ENCODE peak calls at places on chromosomes 2 and 18, in four cellular contexts. Q, P, S and U are unnamed samples.
A peak's percentile ranks its signal among the peaks of the same experiment; 100 is the strongest.

GRCh38 chr2:127371037-127371436 is 16.7 kb downstream of the MAP3K2 start:
- DNase-seq in Q (no peak), P (no peak), S (peak; percentile 47), U (no peak)

GRCh38 chr2:15582645-15583340 is 8.9 kb upstream of the DDX1 start:
- DNase-seq in Q (no peak), P (no peak), S (no peak), U (no peak)

GRCh38 chr18:55517055-55517454 is 70.9 kb downstream of the TCF4 start:
- DNase-seq in Q (no peak), P (no peak), S (no peak), U (no peak)

GRCh38 chr2:189960346-189960745 is 102.2 kb downstream of the MSTN start:
- DNase-seq in Q (no peak), P (no peak), S (no peak), U (no peak)

GRCh38 chr2:199223791-199224190 is 233.9 kb downstream of the SATB2 start:
- DNase-seq in Q (no peak), P (no peak), S (no peak), U (no peak)

GRCh38 chr2:209311948-209312347 is 111.9 kb upstream of the MAP2 start:
- DNase-seq in Q (no peak), P (no peak), S (no peak), U (no peak)

GRCh38 chr2:95279435-95280035 is 5.3 kb downstream of the PROM2 start:
- DNase-seq in Q (no peak), P (no peak), S (no peak), U (no peak)

GRCh38 chr2:184596819-184597411 is 1.4 kb upstream of the ZNF804A start:
- DNase-seq in Q (no peak), P (no peak), S (peak; percentile 48), U (no peak)

GRCh38 chr2:52465267-52465666 is 1302.3 kb upstream of the CHAC2 start:
- DNase-seq in Q (no peak), P (no peak), S (no peak), U (no peak)

GRCh38 chr18:44852818-44853217 is 172.1 kb downstream of the SETBP1 start:
- DNase-seq in Q (no peak), P (no peak), S (no peak), U (no peak)

GRCh38 chr2:132255714-132256113 is 94.0 kb upstream of the ANKRD30BL start:
- DNase-seq in Q (no peak), P (no peak), S (no peak), U (no peak)

GRCh38 chr2:206150631-206151030 is 8.6 kb downstream of the NDUFS1 start:
- DNase-seq in Q (no peak), P (no peak), S (no peak), U (no peak)

GRCh38 chr18:56458770-56459450 is 179.5 kb downstream of the TXNL1 start:
- DNase-seq in Q (no peak), P (no peak), S (no peak), U (no peak)

GRCh38 chr18:35497006-35497333 is 790 bp downstream of the INO80C start:
- DNase-seq in Q (no peak), P (peak; percentile 59), S (no peak), U (no peak)

GRCh38 chr2:54899576-54900200 is 150.6 kb downstream of the RTN4 start:
- DNase-seq in Q (no peak), P (no peak), S (peak; percentile 33), U (no peak)
- TF ChIP-seq POLR2AphosphoS5 in Q (no peak), P (peak; percentile 43), S (no peak), U (no peak)

GRCh38 chr2:119308793-119309330 is 57.8 kb downstream of the C2orf76 start:
- DNase-seq in Q (no peak), P (no peak), S (no peak), U (no peak)
- H3K27ac ChIP-seq in Q (no peak overlapping the region), P (no peak overlapping the region), S (no peak overlapping the region), U (no peak overlapping the region)

DNA sequence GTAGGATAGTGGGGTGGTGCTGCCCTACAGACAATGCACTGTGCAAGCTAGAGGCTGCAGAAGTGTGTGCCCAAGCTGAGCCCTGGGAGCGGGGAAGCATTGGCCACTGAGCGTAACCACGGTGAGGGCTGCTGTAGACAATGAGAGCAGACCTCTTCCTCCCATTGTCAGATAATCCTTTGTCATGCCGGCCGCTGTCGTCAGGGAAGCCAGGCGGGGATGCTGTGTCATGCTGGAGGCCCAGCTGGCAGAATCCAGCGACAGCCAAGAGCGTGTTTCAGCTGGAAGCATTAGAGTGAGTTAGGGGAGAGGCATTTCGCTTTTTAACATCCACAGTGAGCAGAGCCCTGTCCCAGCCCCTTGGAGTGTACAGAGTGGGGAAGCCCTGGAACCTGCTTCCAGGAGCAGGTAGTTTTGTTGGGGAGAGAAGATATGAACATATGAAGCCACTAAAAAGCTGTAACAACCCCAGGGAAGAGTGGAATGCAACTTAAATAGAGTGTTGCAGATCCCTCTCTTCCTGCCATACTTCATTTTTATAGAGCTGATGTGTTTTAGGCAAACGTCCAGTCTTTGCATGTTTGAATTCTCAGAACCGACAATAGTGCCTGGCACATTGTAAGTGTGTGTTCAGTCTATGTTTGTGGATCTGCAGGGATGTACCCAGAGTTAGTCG is 7.0 kb downstream of the CTIF start:
- DNase-seq in Q (peak; percentile 31), P (peak; percentile 40), S (peak; percentile 91), U (peak; percentile 76)
- H3K4me1 ChIP-seq in Q (peaks cover 21% of the 10 kb centered on the region), P (peaks cover 46% of the 10 kb centered on the region), S (peaks cover 70% of the 10 kb centered on the region), U (peaks cover 60% of the 10 kb centered on the region)

GRCh38 chr2:72915076-72915906 is 2.0 kb upstream of the EMX1 start:
- DNase-seq in Q (peak; percentile 23), P (no peak), S (peak; percentile 47), U (peak; percentile 44)

GRCh38 chr2:72916743-72917137 is 579 bp upstream of the EMX1 start:
- DNase-seq in Q (no peak), P (no peak), S (peak; percentile 45), U (peak; percentile 55)

GRCh38 chr2:72917875-72918660 is 749 bp downstream of the EMX1 start:
- DNase-seq in Q (peak; percentile 24), P (no peak), S (peak; percentile 65), U (no peak)

GRCh38 chr2:72915907-72916742 is 1.2 kb upstream of the EMX1 start:
- DNase-seq in Q (peak; percentile 74), P (peak; percentile 76), S (peak; percentile 92), U (peak; percentile 61)

DNA sequence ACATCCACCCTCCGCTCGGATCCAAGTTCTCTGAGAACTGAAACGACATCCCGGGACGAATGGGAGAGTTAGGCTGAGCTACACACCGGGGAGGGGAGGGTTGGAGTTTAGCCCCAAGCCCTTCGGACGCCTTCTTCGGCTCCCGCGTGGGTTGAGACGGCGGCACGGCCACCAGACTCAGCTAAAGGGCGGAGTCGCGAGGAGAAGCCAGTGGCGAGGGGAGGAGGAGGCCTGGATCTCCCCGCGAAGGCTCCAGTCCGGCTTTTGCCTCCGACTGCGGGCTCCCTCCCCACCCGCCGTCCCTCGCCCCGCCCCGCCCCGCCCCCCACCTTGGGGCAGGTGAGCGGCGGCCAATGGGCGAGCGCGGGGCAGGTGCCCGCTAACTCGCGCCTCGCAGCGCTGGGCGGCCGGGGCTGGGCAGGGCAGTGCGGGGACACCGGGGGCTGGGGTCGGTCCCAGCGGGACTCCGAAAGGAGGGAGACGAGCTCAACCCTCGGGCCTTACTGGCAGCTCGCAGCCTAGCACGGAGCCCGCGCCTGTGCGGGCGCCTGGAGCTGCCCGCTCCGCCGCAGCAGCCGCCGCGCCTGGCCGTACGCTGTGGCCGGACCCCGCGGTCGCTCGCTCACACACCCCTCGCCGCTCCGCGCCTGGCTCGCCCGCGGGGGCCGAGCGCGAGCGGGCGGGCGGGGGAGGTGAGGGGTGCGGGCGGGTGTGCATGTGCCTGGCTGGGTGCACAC is at the start of gene EMX1:
- DNase-seq in Q (peak; percentile 83), P (peak; percentile 84), S (peak; percentile 91), U (peak; percentile 61)
- TF ChIP-seq POLR2AphosphoS5 in Q (no peak), P (no peak), S (no peak), U (no peak)

DNA sequence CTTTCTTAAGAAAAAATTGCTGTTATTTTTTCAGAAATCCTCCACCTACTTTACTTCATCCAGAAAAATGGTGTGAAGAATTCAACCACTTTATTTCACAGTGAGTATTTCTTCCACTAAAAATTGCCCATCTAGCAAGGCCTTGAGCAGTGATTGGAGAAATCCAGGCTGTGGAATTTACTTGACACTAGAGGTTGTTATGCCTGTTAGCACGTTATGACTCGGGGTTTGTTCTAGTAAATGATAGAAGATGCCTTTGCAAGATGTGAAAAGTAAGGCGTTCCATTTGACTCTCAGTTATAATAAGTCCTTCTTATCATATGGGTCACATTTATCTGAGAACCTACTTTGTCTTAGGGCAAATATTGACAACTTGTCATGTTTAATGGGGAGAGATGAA is 157.4 kb downstream of the MYO3B start:
- DNase-seq in Q (no peak), P (no peak), S (no peak), U (no peak)
- H3K27ac ChIP-seq in Q (no peak overlapping the region), P (no peak overlapping the region), S (no peak overlapping the region), U (no peak overlapping the region)

GRCh38 chr2:30157616-30158015 is 10.8 kb downstream of the YPEL5 start:
- DNase-seq in Q (no peak), P (no peak), S (no peak), U (no peak)
- H3K4me1 ChIP-seq in Q (peaks cover 8% of the 10 kb centered on the region), P (peaks cover 9% of the 10 kb centered on the region), S (no peaks in the 10 kb centered on the region), U (peaks cover 11% of the 10 kb centered on the region)

GRCh38 chr2:66457545-66457944 is 22.6 kb downstream of the MEIS1 start:
- DNase-seq in Q (no peak), P (no peak), S (no peak), U (no peak)

GRCh38 chr2:66452214-66452613 is 17.3 kb downstream of the MEIS1 start:
- DNase-seq in Q (no peak), P (no peak), S (no peak), U (no peak)

GRCh38 chr2:66455490-66455889 is 20.6 kb downstream of the MEIS1 start:
- DNase-seq in Q (no peak), P (no peak), S (no peak), U (no peak)

GRCh38 chr2:66452917-66453316 is 18.0 kb downstream of the MEIS1 start:
- DNase-seq in Q (no peak), P (no peak), S (no peak), U (no peak)

GRCh38 chr2:66456183-66457041 is 21.5 kb downstream of the MEIS1 start:
- DNase-seq in Q (no peak), P (no peak), S (no peak), U (no peak)
- TF ChIP-seq POLR2AphosphoS5 in Q (peak; percentile 12), P (no peak), S (no peak), U (no peak)

GRCh38 chr18:13388586-13389490 is 170.3 kb downstream of the LDLRAD4 start:
- DNase-seq in Q (no peak), P (no peak), S (no peak), U (peak; percentile 64)

GRCh38 chr18:13389491-13390131 is 171.1 kb downstream of the LDLRAD4 start:
- DNase-seq in Q (no peak), P (no peak), S (no peak), U (peak; percentile 69)

GRCh38 chr18:13392029-13392750 is 173.6 kb downstream of the LDLRAD4 start:
- DNase-seq in Q (no peak), P (no peak), S (no peak), U (no peak)

GRCh38 chr18:13390196-13390595 is 171.6 kb downstream of the LDLRAD4 start:
- DNase-seq in Q (no peak), P (no peak), S (no peak), U (peak; percentile 57)

DNA sequence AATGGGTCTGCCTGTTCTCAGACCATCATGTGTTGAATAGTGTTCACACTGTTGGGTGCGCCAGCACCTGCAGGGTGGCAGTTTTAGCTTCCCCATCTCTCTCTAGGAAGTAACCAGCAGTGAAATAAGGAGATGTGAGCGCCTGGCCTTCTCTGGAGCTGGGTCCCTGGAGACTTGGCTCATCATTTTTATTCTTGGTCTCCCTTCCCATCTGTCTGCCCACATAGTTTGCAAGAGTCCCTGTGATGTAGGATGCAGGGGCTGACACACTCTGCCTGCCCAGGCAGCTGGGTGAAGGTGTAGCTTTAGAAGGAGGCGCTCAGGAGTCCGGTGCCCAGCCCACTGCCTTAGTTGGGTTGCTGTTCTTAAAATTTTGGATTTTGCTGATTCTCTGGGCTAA is 172.2 kb downstream of the LDLRAD4 start:
- DNase-seq in Q (no peak), P (no peak), S (no peak), U (no peak)
- H3K27ac ChIP-seq in Q (no peak overlapping the region), P (no peak overlapping the region), S (no peak overlapping the region), U (no peak overlapping the region)